ENCODE peak calls at places on chromosomes 1 and 21, in seven cellular contexts. J is AG10803; G is fibroblast of mammary gland; Z is CD4-positive, alpha-beta T cell; O is heart right ventricle; M is Calu3; T is kidney epithelial cell. V is an unnamed sample.

GRCh38 chr1:158833269-158833668 is 2.1 kb downstream of the MNDA start:
- DNase-seq in J (no peak), G (no peak), T (no peak), M (no peak), Z (no peak), O (no peak), V (no peak)

GRCh38 chr1:196877964-196878363 is 9.9 kb upstream of the CFHR4 start:
- DNase-seq in T (no peak), O (no peak), J (peak), M (no peak), G (peak), Z (no peak), V (no peak)

GRCh38 chr1:238658766-238659165 is 727.6 kb upstream of the CHRM3 start:
- DNase-seq in O (no peak), M (no peak), G (peak), T (no peak), Z (no peak), J (peak), V (no peak)

GRCh38 chr1:9371391-9371935 is 78.8 kb downstream of the SPSB1 start:
- DNase-seq in T (peak), O (peak), M (no peak), Z (no peak), J (peak), G (peak), V (peak)

GRCh38 chr1:225746361-225747179 is 31.1 kb upstream of the SRP9 start:
- DNase-seq in J (peak), T (peak), Z (no peak), G (peak), M (peak), O (peak), V (no peak)

GRCh38 chr1:53325326-53326087 is 2.4 kb downstream of the LRP8 start:
- DNase-seq in J (no peak), G (no peak), T (no peak), M (peak), Z (no peak), O (no peak), V (no peak)

GRCh38 chr1:236063919-236064673 is 794 bp downstream of the NID1 start:
- DNase-seq in Z (no peak), T (no peak), M (peak), G (peak), O (peak), J (peak), V (peak)

GRCh38 chr1:185520188-185520935 is 203.3 kb upstream of the IVNS1ABP start:
- DNase-seq in Z (no peak), J (no peak), G (peak), T (no peak), M (no peak), O (no peak), V (no peak)

GRCh38 chr1:162943627-162944026 is 82.7 kb upstream of the CCDC190 start:
- DNase-seq in G (peak), M (no peak), Z (no peak), T (no peak), J (peak), O (no peak), V (no peak)

GRCh38 chr1:56285554-56286402 is 293.6 kb downstream of the PLPP3 start:
- DNase-seq in Z (no peak), G (peak), T (no peak), M (peak), O (no peak), J (peak), V (no peak)

GRCh38 chr1:230077436-230078221 is 10.6 kb downstream of the GALNT2 start:
- DNase-seq in T (no peak), M (no peak), G (peak), O (no peak), Z (no peak), J (peak), V (no peak)

GRCh38 chr1:112312879-112313278 is 83.1 kb upstream of the CTTNBP2NL start:
- DNase-seq in G (no peak), M (no peak), Z (no peak), O (no peak), T (no peak), J (no peak), V (no peak)

GRCh38 chr1:116827607-116828125 is 73.4 kb downstream of the CD2 start:
- DNase-seq in O (no peak), Z (no peak), T (no peak), G (no peak), J (no peak), M (no peak), V (no peak)

GRCh38 chr1:91791103-91791502 is 94.8 kb downstream of the TGFBR3 start:
- DNase-seq in G (no peak), Z (no peak), O (no peak), M (no peak), T (no peak), J (no peak), V (peak)

GRCh38 chr1:114455102-114455785 is 55.8 kb downstream of the TRIM33 start:
- DNase-seq in Z (no peak), M (no peak), J (no peak), T (no peak), O (no peak), G (peak), V (no peak)

GRCh38 chr1:19222979-19223824 is 13.1 kb upstream of the UBR4 start:
- DNase-seq in O (no peak), G (peak), J (no peak), T (peak), Z (no peak), M (no peak), V (no peak)

GRCh38 chr1:236103646-236104218 is 38.6 kb upstream of the GPR137B start:
- DNase-seq in G (peak), Z (peak), J (peak), O (no peak), M (peak), T (no peak), V (peak)

GRCh38 chr1:168297019-168297418 is 16.3 kb downstream of the TBX19 start:
- DNase-seq in O (no peak), Z (no peak), G (no peak), M (no peak), J (no peak), T (no peak), V (no peak)

GRCh38 chr21:41953249-41953830 is 478 bp downstream of the C2CD2 start:
- DNase-seq in M (peak), J (peak), O (peak), G (no peak), T (no peak), Z (no peak), V (no peak)

GRCh38 chr1:112794654-112795239 is 79.6 kb upstream of the PPM1J start:
- DNase-seq in Z (no peak), G (no peak), M (no peak), T (no peak), O (no peak), J (no peak), V (no peak)

GRCh38 chr1:115679141-115679611 is 37.4 kb downstream of the VANGL1 start:
- DNase-seq in G (peak), O (peak), T (no peak), J (peak), M (no peak), Z (no peak), V (no peak)

GRCh38 chr1:215844266-215844665 is 277.2 kb downstream of the KCTD3 start:
- DNase-seq in M (no peak), G (no peak), T (no peak), Z (no peak), O (no peak), J (no peak), V (no peak)

GRCh38 chr1:178093958-178094751 is at the start of gene RASAL2:
- DNase-seq in Z (no peak), J (peak), T (no peak), O (peak), G (peak), M (peak), V (peak)
- TF ChIP-seq CTCF in Z (no peak), J (peak), T (no peak), O (peak), G (peak), M (no peak), V (no peak)

DNA sequence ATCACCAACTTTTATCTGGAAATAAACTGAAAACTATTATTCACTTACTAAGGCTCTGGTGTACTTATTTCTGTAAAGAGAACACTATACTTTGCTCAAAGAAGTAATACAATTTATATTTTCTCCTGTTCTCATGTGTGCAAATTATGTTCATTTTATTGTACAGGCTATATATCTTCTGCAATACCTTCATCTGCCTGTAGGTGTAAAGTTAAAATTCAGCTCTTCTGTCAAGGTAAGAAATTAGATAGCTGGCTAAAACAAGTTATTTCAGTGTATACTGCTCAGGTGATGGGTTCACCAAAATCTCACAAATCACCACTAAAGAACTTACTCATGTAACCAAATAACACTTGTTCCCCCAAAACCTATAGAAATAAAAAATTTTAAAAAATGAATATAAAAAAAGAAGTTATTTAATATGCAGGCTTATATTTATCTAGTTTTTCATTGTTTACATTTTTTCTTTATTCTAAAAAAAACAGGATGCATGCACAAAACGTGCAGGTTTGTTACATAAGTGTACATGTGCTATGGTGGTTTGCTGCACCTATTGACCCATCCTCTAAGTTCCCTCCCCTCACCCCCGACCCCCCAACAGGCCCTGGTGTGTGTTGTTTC is 81.5 kb downstream of the PTGER3 start:
- DNase-seq in G (peak), J (peak), Z (no peak), M (no peak), O (no peak), T (no peak), V (no peak)
- TF ChIP-seq CTCF in G (peak), J (peak), Z (peak), M (peak), O (no peak), T (peak), V (peak)

GRCh38 chr1:198352975-198353695 is 187.3 kb downstream of the ATP6V1G3 start:
- DNase-seq in M (no peak), G (no peak), Z (no peak), T (no peak), J (no peak), O (no peak), V (no peak)

GRCh38 chr1:198346178-198346577 is 189.4 kb downstream of the NEK7 start:
- DNase-seq in T (no peak), M (no peak), G (no peak), O (no peak), J (no peak), Z (no peak), V (no peak)

DNA sequence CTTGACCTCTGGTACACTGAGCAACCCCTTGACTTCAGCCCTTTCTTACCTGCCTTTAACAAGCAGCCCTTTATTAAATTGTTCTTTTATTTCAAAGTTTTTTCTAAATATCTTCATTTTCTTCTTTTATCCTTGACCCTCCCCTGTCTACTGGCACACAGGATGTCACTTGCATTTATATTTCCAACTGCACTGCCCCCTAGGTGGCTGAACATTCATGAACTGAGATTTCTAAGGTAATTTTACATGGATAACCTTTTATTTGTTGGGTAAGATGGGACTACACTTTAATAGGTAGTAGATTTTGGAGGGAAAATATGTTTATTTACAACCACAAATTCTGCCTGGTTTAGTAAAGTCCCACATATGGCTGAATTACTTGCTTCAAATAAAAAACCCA is 190.0 kb downstream of the ATP6V1G3 start:
- DNase-seq in G (no peak), J (no peak), T (no peak), O (no peak), Z (no peak), M (no peak), V (no peak)
- TF ChIP-seq CTCF in G (peak), J (no peak), T (peak), O (no peak), Z (no peak), M (no peak), V (peak)

DNA sequence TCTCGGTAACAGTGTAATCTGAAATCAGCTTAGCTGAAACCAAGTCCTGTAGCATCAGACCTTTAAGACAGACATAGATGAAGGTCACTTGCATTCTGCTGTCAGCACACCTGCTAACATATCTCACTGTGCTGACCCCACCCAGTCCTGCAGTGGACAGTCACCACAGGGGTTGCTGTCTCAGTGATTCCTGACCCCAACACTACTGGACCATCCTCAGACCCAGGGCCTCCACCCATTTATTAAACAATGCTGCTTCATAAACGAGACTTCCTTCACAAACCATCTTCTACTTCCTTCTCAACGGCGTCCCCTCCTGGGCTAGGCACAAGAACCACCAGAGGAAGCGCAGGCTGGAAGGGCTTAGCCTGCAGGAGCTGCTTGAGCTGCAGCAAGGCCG is 17.8 kb upstream of the LSS start:
- DNase-seq in T (no peak), M (no peak), G (no peak), Z (no peak), O (no peak), J (no peak), V (no peak)
- TF ChIP-seq CTCF in T (no peak), M (no peak), G (no peak), Z (no peak), O (no peak), J (no peak), V (no peak)